ENCODE peak calls at places on chromosome X, in nine cellular contexts. V is NCI-H446; Z is activated CD4-positive, alpha-beta T cell treated with anti-CD3 and anti-CD28 coated beads, Interleukin-2, amount 50 U/mL, for 48 hours; O is activated naive CD4-positive, alpha-beta T cell treated with anti-CD3 and anti-CD28 coated beads for 36 hours; N is renal cortical epithelial cell; T is NCI-H1436; H is hypothalamus; W is stimulated activated CD8-positive, alpha-beta memory T cell treated with anti-CD3 and anti-CD28 coated beads, Interleukin-12 subunit alpha, Interleukin-12 subunit beta, amount 100 ng/mL, for 4 hours; X is amniotic stem cell. A is an unnamed sample.

GRCh38 chrX:45771114-45771513 is 570.4 kb upstream of the DIPK2B start:
- DNase-seq in V (no peak), Z (no peak), O (no peak), N (peak; percentile 91), T (no peak), H (no peak), W (no peak), X (peak; percentile 88), A (peak; percentile 92)

GRCh38 chrX:119647552-119648420 is 41.6 kb upstream of the NKRF start:
- DNase-seq in V (no peak), Z (peak; percentile 74), O (peak; percentile 84), N (no peak), T (no peak), H (no peak), W (peak; percentile 17), X (no peak), A (no peak)

GRCh38 chrX:33210156-33210555 is 1.2 kb downstream of the DMD start:
- DNase-seq in V (no peak), Z (no peak), O (no peak), N (no peak), T (no peak), H (no peak), W (no peak), X (no peak), A (no peak)

GRCh38 chrX:44332437-44332836 is 11.0 kb downstream of the EFHC2 start:
- DNase-seq in V (no peak), Z (no peak), O (no peak), N (no peak), T (no peak), H (no peak), W (no peak), X (no peak), A (no peak)

GRCh38 chrX:25721564-25721963 is 416.6 kb upstream of the MAGEB18 start:
- DNase-seq in V (no peak), Z (no peak), O (no peak), N (peak; percentile 5), T (no peak), H (no peak), W (no peak), X (no peak), A (no peak)

GRCh38 chrX:107805179-107805578 is 20.5 kb upstream of the MID2 start:
- DNase-seq in V (no peak), Z (no peak), O (no peak), N (no peak), T (no peak), H (no peak), W (no peak), X (no peak), A (no peak)

GRCh38 chrX:85903692-85904471 is 143.5 kb downstream of the CHM start:
- DNase-seq in V (no peak), Z (no peak), O (no peak), N (no peak), T (no peak), H (no peak), W (no peak), X (no peak), A (no peak)

GRCh38 chrX:47802589-47802988 is 34.1 kb upstream of the ZNF81 start:
- DNase-seq in V (no peak), Z (no peak), O (no peak), N (peak; percentile 43), T (no peak), H (no peak), W (no peak), X (no peak), A (no peak)

GRCh38 chrX:24676403-24677024 is 17.2 kb upstream of the POLA1 start:
- DNase-seq in V (no peak), Z (no peak), O (peak; percentile 6), N (no peak), T (peak; percentile 3), H (no peak), W (no peak), X (no peak), A (no peak)

GRCh38 chrX:9724711-9725110 is 40.9 kb downstream of the GPR143 start:
- DNase-seq in V (no peak), Z (no peak), O (no peak), N (no peak), T (no peak), H (no peak), W (no peak), X (no peak), A (no peak)

GRCh38 chrX:10109695-10110094 is 47.1 kb upstream of the CLCN4 start:
- DNase-seq in V (no peak), Z (no peak), O (no peak), N (no peak), T (no peak), H (peak; percentile 8), W (no peak), X (no peak), A (no peak)

GRCh38 chrX:317424-318067 is 1.1 kb downstream of the GTPBP6 start:
- DNase-seq in V (no peak), Z (no peak), O (no peak), N (no peak), T (no peak), H (no peak), W (no peak), X (no peak), A (no peak)

GRCh38 chrX:40573763-40574162 is 7.0 kb upstream of the ATP6AP2 start:
- DNase-seq in V (no peak), Z (peak; percentile 38), O (peak; percentile 48), N (peak; percentile 41), T (no peak), H (no peak), W (no peak), X (no peak), A (no peak)

GRCh38 chrX:79161655-79162054 is 17.2 kb downstream of the GPR174 start:
- DNase-seq in V (no peak), Z (peak; percentile 23), O (peak; percentile 51), N (no peak), T (no peak), H (no peak), W (peak; percentile 8), X (no peak), A (no peak)

GRCh38 chrX:16666541-16666940 is 16.6 kb downstream of the S100G start:
- DNase-seq in V (no peak), Z (no peak), O (no peak), N (no peak), T (no peak), H (no peak), W (no peak), X (no peak), A (no peak)

GRCh38 chrX:39755152-39756032 is 342.4 kb downstream of the BCOR start:
- DNase-seq in V (peak; percentile 13), Z (no peak), O (no peak), N (peak; percentile 89), T (no peak), H (peak; percentile 0), W (no peak), X (peak; percentile 78), A (peak; percentile 69)

GRCh38 chrX:113950081-113950678 is 633.7 kb upstream of the HTR2C start:
- DNase-seq in V (no peak), Z (no peak), O (no peak), N (no peak), T (no peak), H (no peak), W (no peak), X (no peak), A (no peak)

GRCh38 chrX:38282044-38282443 is 45.3 kb downstream of the RPGR start:
- DNase-seq in V (no peak), Z (no peak), O (no peak), N (no peak), T (no peak), H (no peak), W (no peak), X (no peak), A (no peak)

GRCh38 chrX:129359269-129359668 is 164.0 kb downstream of the SMARCA1 start:
- DNase-seq in V (no peak), Z (no peak), O (peak; percentile 11), N (no peak), T (no peak), H (no peak), W (no peak), X (no peak), A (no peak)

GRCh38 chrX:40149286-40150175 is 51.8 kb upstream of the BCOR start:
- DNase-seq in V (no peak), Z (no peak), O (no peak), N (no peak), T (no peak), H (no peak), W (no peak), X (no peak), A (no peak)

GRCh38 chrX:1516596-1517104 is 20.3 kb downstream of the P2RY8 start:
- DNase-seq in V (no peak), Z (no peak), O (no peak), N (no peak), T (no peak), H (no peak), W (no peak), X (no peak), A (no peak)

GRCh38 chrX:8801041-8801599 is at the start of gene FAM9A:
- DNase-seq in V (no peak), Z (no peak), O (no peak), N (no peak), T (no peak), H (no peak), W (no peak), X (no peak), A (no peak)

GRCh38 chrX:145825896-145826295 is 8.3 kb downstream of the SLITRK2 start:
- DNase-seq in V (no peak), Z (no peak), O (peak; percentile 4), N (peak; percentile 22), T (no peak), H (no peak), W (no peak), X (no peak), A (no peak)

GRCh38 chrX:102516314-102516936 is at the start of gene TMSB15A:
- DNase-seq in V (peak; percentile 5), Z (peak; percentile 71), O (peak; percentile 65), N (peak; percentile 3), T (peak; percentile 83), H (peak; percentile 9), W (peak; percentile 24), X (peak; percentile 3), A (no peak)

GRCh38 chrX:144219035-144219434 is 335.2 kb downstream of the UBE2NL start:
- DNase-seq in V (no peak), Z (no peak), O (no peak), N (peak; percentile 73), T (no peak), H (no peak), W (no peak), X (no peak), A (no peak)

GRCh38 chrX:139224953-139225665 is 305.4 kb upstream of the F9 start:
- DNase-seq in V (no peak), Z (no peak), O (no peak), N (no peak), T (no peak), H (no peak), W (no peak), X (no peak), A (no peak)

GRCh38 chrX:68292471-68292870 is 140.8 kb downstream of the OPHN1 start:
- DNase-seq in V (no peak), Z (no peak), O (no peak), N (peak; percentile 40), T (no peak), H (no peak), W (no peak), X (no peak), A (no peak)

GRCh38 chrX:13463608-13464007 is 105.8 kb upstream of the EGFL6 start:
- DNase-seq in V (peak; percentile 53), Z (no peak), O (peak; percentile 12), N (peak; percentile 50), T (peak; percentile 3), H (no peak), W (no peak), X (peak; percentile 8), A (peak; percentile 86)

A was measured in HFF-Myc.